ENCODE peak calls at places on chromosomes 7 and 10, in ten cellular contexts. S is hippocampal formation; K is NCI-H1436; C is right lobe of liver; X is GM04504; L is amniotic stem cell; F is posterior vena cava; O is effector CD4-positive, alpha-beta T cell; H is body of pancreas; E is nephron progenitor cell. B is an unnamed sample.

GRCh38 chr10:46055771-46056170 is 9.7 kb upstream of the MSMB start:
- DNase-seq in O (no peak), F (no peak), S (no peak), L (no peak), X (no peak), K (no peak), H (no peak), E (no peak), C (no peak), B (no peak)

GRCh38 chr10:27345455-27345909 is 104.9 kb upstream of the ACBD5 start:
- DNase-seq in F (no peak), O (no peak), C (no peak), X (no peak), H (no peak), L (no peak), E (no peak), S (no peak), K (no peak), B (no peak)

GRCh38 chr7:44471436-44471835 is 19.0 kb downstream of the NUDCD3 start:
- DNase-seq in H (no peak), F (no peak), L (no peak), K (no peak), S (no peak), C (no peak), O (no peak), E (no peak), X (no peak), B (no peak)

GRCh38 chr7:108455833-108456677 is at the start of gene NRCAM:
- DNase-seq in S (peak; percentile 61), H (peak; percentile 93), C (peak; percentile 38), L (no peak), X (no peak), K (peak; percentile 94), O (no peak), F (no peak), E (peak; percentile 88), B (peak; percentile 69)

GRCh38 chr10:84353052-84353803 is 24.8 kb downstream of the CCSER2 start:
- DNase-seq in O (no peak), K (peak; percentile 23), S (no peak), C (no peak), E (no peak), F (no peak), L (no peak), H (no peak), X (no peak), B (no peak)

GRCh38 chr7:134602921-134603394 is 43.7 kb upstream of the BPGM start:
- DNase-seq in H (peak; percentile 11), X (no peak), E (no peak), S (no peak), K (no peak), O (no peak), L (no peak), F (no peak), C (no peak), B (no peak)

GRCh38 chr7:98168181-98168903 is 42.9 kb upstream of the BHLHA15 start:
- DNase-seq in O (peak; percentile 63), H (peak; percentile 90), E (peak; percentile 70), C (peak; percentile 50), L (no peak), F (no peak), S (peak; percentile 49), X (peak; percentile 35), K (peak; percentile 51), B (peak; percentile 29)

GRCh38 chr7:155299539-155300202 is 2.0 kb downstream of the INSIG1 start:
- DNase-seq in H (no peak), O (peak; percentile 9), E (no peak), C (no peak), F (peak; percentile 42), K (no peak), S (no peak), X (no peak), L (no peak), B (no peak)

GRCh38 chr10:97549587-97550322 is 22.8 kb upstream of the ANKRD2 start:
- DNase-seq in O (no peak), S (peak; percentile 42), E (peak; percentile 45), K (no peak), C (no peak), X (no peak), F (peak; percentile 67), H (no peak), L (no peak), B (no peak)

GRCh38 chr7:47435889-47436312 is 146.0 kb downstream of the TNS3 start:
- DNase-seq in C (no peak), F (peak; percentile 91), X (peak; percentile 60), O (no peak), L (no peak), E (peak; percentile 47), S (peak; percentile 22), H (peak; percentile 73), K (no peak), B (no peak)

GRCh38 chr10:62384057-62384446 is 9.9 kb downstream of the ZNF365 start:
- DNase-seq in H (no peak), E (no peak), O (peak; percentile 33), S (no peak), F (no peak), L (no peak), X (peak; percentile 60), C (no peak), K (no peak), B (no peak)

GRCh38 chr7:130593033-130593432 is 75.5 kb downstream of the COPG2 start:
- DNase-seq in K (no peak), E (no peak), L (no peak), C (no peak), O (no peak), S (no peak), H (no peak), F (no peak), X (no peak), B (no peak)

GRCh38 chr7:153190452-153190851 is 430.9 kb downstream of the ACTR3B start:
- DNase-seq in E (no peak), O (no peak), K (no peak), L (no peak), H (peak; percentile 8), S (no peak), X (no peak), C (no peak), F (no peak), B (no peak)

GRCh38 chr10:119665901-119666708 is 14.9 kb downstream of the BAG3 start:
- DNase-seq in E (no peak), O (no peak), L (no peak), H (no peak), C (no peak), F (no peak), S (no peak), X (no peak), K (no peak), B (no peak)